ENCODE peak calls at places on chromosome 16, in four cellular contexts. One of them, this sample, is unnamed.
A peak's percentile ranks its signal among the peaks of the same experiment; 100 is the strongest.

GRCh38 chr16:67447508-67448076 is 16.7 kb downstream of the HSD11B2 start:
- DNase-seq in Panc1: no peak
- DNase-seq in colonic mucosa: peak; percentile 89
- DNase-seq in ovary: peak; percentile 77
- DNase-seq in this sample: no peak

GRCh38 chr16:84088695-84089395 is 27.9 kb downstream of the MBTPS1 start:
- DNase-seq in Panc1: no peak
- DNase-seq in colonic mucosa: peak; percentile 41
- DNase-seq in ovary: no peak
- DNase-seq in this sample: no peak

GRCh38 chr16:3074860-3075545 is 9.6 kb downstream of the IL32 start:
- DNase-seq in Panc1: no peak
- DNase-seq in colonic mucosa: peak; percentile 39
- DNase-seq in ovary: no peak
- DNase-seq in this sample: no peak

GRCh38 chr16:52577130-52577706 is 30.3 kb upstream of the TOX3 start:
- DNase-seq in Panc1: no peak
- DNase-seq in colonic mucosa: no peak
- DNase-seq in ovary: no peak
- DNase-seq in this sample: no peak

GRCh38 chr16:86854895-86855294 is 276.5 kb downstream of the FOXL1 start:
- DNase-seq in Panc1: no peak
- DNase-seq in colonic mucosa: no peak
- DNase-seq in ovary: no peak
- DNase-seq in this sample: no peak

GRCh38 chr16:49094471-49094870 is 187.2 kb downstream of the CBLN1 start:
- DNase-seq in Panc1: no peak
- DNase-seq in colonic mucosa: no peak
- DNase-seq in ovary: no peak
- DNase-seq in this sample: peak; percentile 38

GRCh38 chr16:85171809-85172464 is 59.7 kb upstream of the CIBAR2 start:
- DNase-seq in Panc1: no peak
- DNase-seq in colonic mucosa: no peak
- DNase-seq in ovary: peak; percentile 44
- DNase-seq in this sample: no peak

GRCh38 chr16:80693553-80693952 is 110.8 kb downstream of the CDYL2 start:
- DNase-seq in Panc1: no peak
- DNase-seq in colonic mucosa: no peak
- DNase-seq in ovary: no peak
- DNase-seq in this sample: no peak

GRCh38 chr16:24463196-24463945 is 76.0 kb upstream of the RBBP6 start:
- DNase-seq in Panc1: no peak
- DNase-seq in colonic mucosa: no peak
- DNase-seq in ovary: no peak
- DNase-seq in this sample: no peak

GRCh38 chr16:89033796-89034572 is 57.0 kb upstream of the CBFA2T3 start:
- DNase-seq in Panc1: no peak
- DNase-seq in colonic mucosa: no peak
- DNase-seq in ovary: no peak
- DNase-seq in this sample: no peak

GRCh38 chr16:17171250-17172143 is 299.3 kb downstream of the XYLT1 start:
- DNase-seq in Panc1: no peak
- DNase-seq in colonic mucosa: no peak
- DNase-seq in ovary: no peak
- DNase-seq in this sample: no peak

GRCh38 chr16:72066747-72067146 is 3.7 kb downstream of the HPR start:
- DNase-seq in Panc1: peak; percentile 15
- DNase-seq in colonic mucosa: no peak
- DNase-seq in ovary: no peak
- DNase-seq in this sample: no peak

GRCh38 chr16:61820398-61820797 is 215.8 kb downstream of the CDH8 start:
- DNase-seq in Panc1: no peak
- DNase-seq in colonic mucosa: no peak
- DNase-seq in ovary: no peak
- DNase-seq in this sample: no peak

GRCh38 chr16:58124601-58124915 is 4.6 kb downstream of the CFAP20 start:
- DNase-seq in Panc1: no peak
- DNase-seq in colonic mucosa: no peak
- DNase-seq in ovary: no peak
- DNase-seq in this sample: no peak

GRCh38 chr16:66933776-66934137 is 445 bp downstream of the CIAO2B start:
- DNase-seq in Panc1: no peak
- DNase-seq in colonic mucosa: no peak
- DNase-seq in ovary: no peak
- DNase-seq in this sample: no peak

GRCh38 chr16:77399066-77399465 is 35.8 kb downstream of the ADAMTS18 start:
- DNase-seq in Panc1: no peak
- DNase-seq in colonic mucosa: no peak
- DNase-seq in ovary: no peak
- DNase-seq in this sample: no peak

GRCh38 chr16:9954181-9954580 is 228.0 kb downstream of the GRIN2A start:
- DNase-seq in Panc1: no peak
- DNase-seq in colonic mucosa: no peak
- DNase-seq in ovary: no peak
- DNase-seq in this sample: no peak

DNA sequence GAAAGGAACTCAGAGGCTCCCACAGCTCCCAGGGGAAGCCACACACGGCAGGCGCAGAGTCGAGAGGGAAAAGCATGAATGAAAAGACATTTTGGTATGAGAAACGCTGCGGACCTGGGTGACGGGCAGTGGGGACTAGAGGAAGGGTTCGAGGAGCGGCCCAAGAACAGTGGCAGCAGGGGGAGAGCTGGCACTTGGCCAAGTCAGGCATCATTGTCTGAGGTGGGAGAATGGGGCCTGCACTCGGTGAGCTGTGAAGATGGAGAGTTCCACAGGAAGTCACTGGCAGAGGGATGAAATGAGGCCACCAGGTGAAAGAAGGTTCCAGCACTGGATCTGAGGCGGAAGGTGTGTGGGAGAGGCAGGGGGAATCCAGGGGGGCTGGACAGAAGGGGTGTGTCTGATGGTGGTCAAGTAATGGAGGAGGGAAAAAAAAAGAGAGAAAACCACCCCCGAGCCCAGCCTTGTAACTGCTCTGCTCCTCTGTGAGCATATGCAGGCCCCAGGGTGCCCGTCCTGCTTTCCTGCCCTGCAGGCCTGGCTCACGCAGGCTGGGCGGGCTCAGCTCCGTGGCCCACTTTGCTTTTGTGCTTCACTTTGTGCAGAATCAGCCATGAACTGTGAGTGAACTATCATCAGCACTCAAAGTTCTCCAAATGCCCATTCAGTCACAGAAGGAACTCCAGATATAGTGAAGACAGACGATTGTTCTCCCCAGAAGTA is 31.8 kb downstream of the TMEM204 start:
- DNase-seq in Panc1: no peak
- DNase-seq in colonic mucosa: no peak
- DNase-seq in ovary: no peak
- DNase-seq in this sample: no peak
- H3K27ac ChIP-seq in Panc1: no peak overlapping the region
- H3K27ac ChIP-seq in colonic mucosa: no peak overlapping the region
- H3K27ac ChIP-seq in ovary: no peak overlapping the region
- H3K27ac ChIP-seq in this sample: no peak overlapping the region

GRCh38 chr16:27852681-27853080 is 210.8 kb downstream of the GSG1L start:
- DNase-seq in Panc1: no peak
- DNase-seq in colonic mucosa: no peak
- DNase-seq in ovary: no peak
- DNase-seq in this sample: no peak
- H3K4me3 ChIP-seq in Panc1: no peak overlapping the region
- H3K4me3 ChIP-seq in colonic mucosa: no peak overlapping the region
- H3K4me3 ChIP-seq in ovary: no peak overlapping the region
- H3K4me3 ChIP-seq in this sample: no peak overlapping the region

GRCh38 chr16:716768-717325 is 1.9 kb downstream of the METRN start:
- DNase-seq in Panc1: no peak
- DNase-seq in colonic mucosa: no peak
- DNase-seq in ovary: no peak
- DNase-seq in this sample: no peak

GRCh38 chr16:714558-715447 is at the start of gene METRN:
- DNase-seq in Panc1: no peak
- DNase-seq in colonic mucosa: peak; percentile 92
- DNase-seq in ovary: peak; percentile 92
- DNase-seq in this sample: peak; percentile 91

GRCh38 chr16:715448-716249 is 731 bp downstream of the METRN start:
- DNase-seq in Panc1: no peak
- DNase-seq in colonic mucosa: no peak
- DNase-seq in ovary: no peak
- DNase-seq in this sample: no peak

GRCh38 chr16:717651-718245 is 2.8 kb downstream of the METRN start:
- DNase-seq in Panc1: no peak
- DNase-seq in colonic mucosa: no peak
- DNase-seq in ovary: no peak
- DNase-seq in this sample: no peak

DNA sequence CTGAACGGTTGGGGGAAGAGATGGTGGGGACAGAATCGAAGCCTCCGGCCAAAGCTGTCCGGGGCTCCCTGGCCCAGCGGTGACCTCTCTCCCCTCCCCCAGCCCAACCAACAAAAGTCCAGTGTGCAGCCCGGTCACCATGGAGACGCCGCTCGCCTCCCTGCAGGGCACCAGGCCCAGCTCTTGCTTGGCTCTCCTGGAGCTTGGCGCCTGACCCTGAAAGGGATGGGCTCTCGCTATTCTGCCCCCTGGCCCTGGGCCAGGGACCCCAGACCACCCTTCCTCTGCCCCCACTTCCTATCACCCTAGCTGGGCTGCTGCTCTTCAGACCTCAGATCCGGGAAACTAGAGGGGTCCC is 1.3 kb downstream of the METRN start:
- DNase-seq in Panc1: no peak
- DNase-seq in colonic mucosa: no peak
- DNase-seq in ovary: no peak
- DNase-seq in this sample: peak; percentile 78
- TF ChIP-seq CTCF in Panc1: no peak
- TF ChIP-seq CTCF in colonic mucosa: no peak
- TF ChIP-seq CTCF in ovary: no peak
- TF ChIP-seq CTCF in this sample: no peak

GRCh38 chr16:1488619-1489018 is at the start of gene PTX4:
- DNase-seq in Panc1: no peak
- DNase-seq in colonic mucosa: no peak
- DNase-seq in ovary: no peak
- DNase-seq in this sample: no peak
- H3K27ac ChIP-seq in Panc1: no peak within 1 kb of the TSS
- H3K27ac ChIP-seq in colonic mucosa: no peak within 1 kb of the TSS
- H3K27ac ChIP-seq in ovary: no peak within 1 kb of the TSS
- H3K27ac ChIP-seq in this sample: no peak within 1 kb of the TSS

This sample was measured in dorsolateral prefrontal cortex.